ENCODE peak calls at places on chromosomes 11 and 22, in five cellular contexts. One of them, this sample, is unnamed.

GRCh38 chr11:12410006-12410728 is 32.8 kb downstream of the PARVA start:
- DNase-seq in left colon: no peak
- DNase-seq in natural killer cell: no peak
- DNase-seq in Kasumi-1: no peak
- DNase-seq in NCI-H748 treated with DMSO at 0.1 percent for 48 hours: no peak
- DNase-seq in this sample: no peak

GRCh38 chr22:34111210-34111824 is 191.0 kb upstream of the LARGE1 start:
- DNase-seq in left colon: peak
- DNase-seq in natural killer cell: no peak
- DNase-seq in Kasumi-1: peak
- DNase-seq in NCI-H748 treated with DMSO at 0.1 percent for 48 hours: no peak
- DNase-seq in this sample: peak

GRCh38 chr22:25751174-25751581 is 9.2 kb downstream of the MYO18B start:
- DNase-seq in left colon: no peak
- DNase-seq in natural killer cell: no peak
- DNase-seq in Kasumi-1: no peak
- DNase-seq in NCI-H748 treated with DMSO at 0.1 percent for 48 hours: no peak
- DNase-seq in this sample: no peak

GRCh38 chr22:46612904-46613605 is 7.1 kb upstream of the GRAMD4 start:
- DNase-seq in left colon: peak
- DNase-seq in natural killer cell: peak
- DNase-seq in Kasumi-1: no peak
- DNase-seq in NCI-H748 treated with DMSO at 0.1 percent for 48 hours: no peak
- DNase-seq in this sample: no peak

GRCh38 chr11:3803726-3804510 is 4.4 kb upstream of the PGAP2 start:
- DNase-seq in left colon: no peak
- DNase-seq in natural killer cell: no peak
- DNase-seq in Kasumi-1: no peak
- DNase-seq in NCI-H748 treated with DMSO at 0.1 percent for 48 hours: no peak
- DNase-seq in this sample: no peak

GRCh38 chr22:19853058-19853878 is 1.4 kb downstream of the GNB1L start:
- DNase-seq in left colon: no peak
- DNase-seq in natural killer cell: no peak
- DNase-seq in Kasumi-1: no peak
- DNase-seq in NCI-H748 treated with DMSO at 0.1 percent for 48 hours: no peak
- DNase-seq in this sample: no peak

GRCh38 chr11:47185305-47186075 is 744 bp downstream of the PACSIN3 start:
- DNase-seq in left colon: peak
- DNase-seq in natural killer cell: no peak
- DNase-seq in Kasumi-1: peak
- DNase-seq in NCI-H748 treated with DMSO at 0.1 percent for 48 hours: no peak
- DNase-seq in this sample: peak

GRCh38 chr11:80371931-80372330 is 931.1 kb upstream of the TENM4 start:
- DNase-seq in left colon: no peak
- DNase-seq in natural killer cell: no peak
- DNase-seq in Kasumi-1: no peak
- DNase-seq in NCI-H748 treated with DMSO at 0.1 percent for 48 hours: no peak
- DNase-seq in this sample: no peak

GRCh38 chr11:59532620-59533019 is 21.3 kb downstream of the OR4D9 start:
- DNase-seq in left colon: no peak
- DNase-seq in natural killer cell: no peak
- DNase-seq in Kasumi-1: no peak
- DNase-seq in NCI-H748 treated with DMSO at 0.1 percent for 48 hours: no peak
- DNase-seq in this sample: no peak

GRCh38 chr11:123580557-123581275 is 73.7 kb downstream of the SCN3B start:
- DNase-seq in left colon: peak
- DNase-seq in natural killer cell: peak
- DNase-seq in Kasumi-1: peak
- DNase-seq in NCI-H748 treated with DMSO at 0.1 percent for 48 hours: peak
- DNase-seq in this sample: peak

GRCh38 chr11:60987577-60988277 is 16.2 kb downstream of the CD6 start:
- DNase-seq in left colon: no peak
- DNase-seq in natural killer cell: no peak
- DNase-seq in Kasumi-1: no peak
- DNase-seq in NCI-H748 treated with DMSO at 0.1 percent for 48 hours: no peak
- DNase-seq in this sample: no peak

GRCh38 chr22:38317995-38318715 is 922 bp upstream of the CSNK1E start:
- DNase-seq in left colon: peak
- DNase-seq in natural killer cell: no peak
- DNase-seq in Kasumi-1: peak
- DNase-seq in NCI-H748 treated with DMSO at 0.1 percent for 48 hours: peak
- DNase-seq in this sample: no peak

GRCh38 chr11:94032066-94032465 is 10.9 kb downstream of the HEPHL1 start:
- DNase-seq in left colon: no peak
- DNase-seq in natural killer cell: no peak
- DNase-seq in Kasumi-1: no peak
- DNase-seq in NCI-H748 treated with DMSO at 0.1 percent for 48 hours: no peak
- DNase-seq in this sample: no peak

GRCh38 chr22:42820075-42820763 is 36.9 kb downstream of the ARFGAP3 start:
- DNase-seq in left colon: no peak
- DNase-seq in natural killer cell: no peak
- DNase-seq in Kasumi-1: peak
- DNase-seq in NCI-H748 treated with DMSO at 0.1 percent for 48 hours: peak
- DNase-seq in this sample: no peak

GRCh38 chr11:30326911-30327310 is 4.0 kb downstream of the ARL14EP start:
- DNase-seq in left colon: no peak
- DNase-seq in natural killer cell: no peak
- DNase-seq in Kasumi-1: no peak
- DNase-seq in NCI-H748 treated with DMSO at 0.1 percent for 48 hours: no peak
- DNase-seq in this sample: no peak

GRCh38 chr11:97739892-97740782 is 1280.6 kb upstream of the CNTN5 start:
- DNase-seq in left colon: no peak
- DNase-seq in natural killer cell: no peak
- DNase-seq in Kasumi-1: no peak
- DNase-seq in NCI-H748 treated with DMSO at 0.1 percent for 48 hours: peak
- DNase-seq in this sample: no peak

GRCh38 chr11:109858152-109858551 is 235.0 kb upstream of the ZC3H12C start:
- DNase-seq in left colon: no peak
- DNase-seq in natural killer cell: no peak
- DNase-seq in Kasumi-1: no peak
- DNase-seq in NCI-H748 treated with DMSO at 0.1 percent for 48 hours: no peak
- DNase-seq in this sample: no peak

GRCh38 chr11:59822989-59823566 is 12.5 kb upstream of the MRPL16 start:
- DNase-seq in left colon: peak
- DNase-seq in natural killer cell: no peak
- DNase-seq in Kasumi-1: peak
- DNase-seq in NCI-H748 treated with DMSO at 0.1 percent for 48 hours: peak
- DNase-seq in this sample: peak

GRCh38 chr22:24392218-24392931 is 35.0 kb upstream of the ADORA2A start:
- DNase-seq in left colon: no peak
- DNase-seq in natural killer cell: no peak
- DNase-seq in Kasumi-1: no peak
- DNase-seq in NCI-H748 treated with DMSO at 0.1 percent for 48 hours: peak
- DNase-seq in this sample: no peak

GRCh38 chr11:67045314-67045713 is 11.3 kb upstream of the RHOD start:
- DNase-seq in left colon: no peak
- DNase-seq in natural killer cell: no peak
- DNase-seq in Kasumi-1: no peak
- DNase-seq in NCI-H748 treated with DMSO at 0.1 percent for 48 hours: no peak
- DNase-seq in this sample: no peak

GRCh38 chr22:36871669-36872081 is 10.9 kb downstream of the NCF4 start:
- DNase-seq in left colon: no peak
- DNase-seq in natural killer cell: no peak
- DNase-seq in Kasumi-1: no peak
- DNase-seq in NCI-H748 treated with DMSO at 0.1 percent for 48 hours: no peak
- DNase-seq in this sample: no peak

GRCh38 chr11:11659567-11660341 is 37.9 kb upstream of the GALNT18 start:
- DNase-seq in left colon: no peak
- DNase-seq in natural killer cell: no peak
- DNase-seq in Kasumi-1: peak
- DNase-seq in NCI-H748 treated with DMSO at 0.1 percent for 48 hours: no peak
- DNase-seq in this sample: no peak

GRCh38 chr11:71140206-71140919 is 112.0 kb downstream of the SHANK2 start:
- DNase-seq in left colon: no peak
- DNase-seq in natural killer cell: no peak
- DNase-seq in Kasumi-1: no peak
- DNase-seq in NCI-H748 treated with DMSO at 0.1 percent for 48 hours: no peak
- DNase-seq in this sample: peak

GRCh38 chr11:66126808-66127555 is 56.9 kb downstream of the PACS1 start:
- DNase-seq in left colon: peak
- DNase-seq in natural killer cell: peak
- DNase-seq in Kasumi-1: peak
- DNase-seq in NCI-H748 treated with DMSO at 0.1 percent for 48 hours: no peak
- DNase-seq in this sample: peak

GRCh38 chr22:47042861-47043496 is 280.5 kb downstream of the TBC1D22A start:
- DNase-seq in left colon: no peak
- DNase-seq in natural killer cell: no peak
- DNase-seq in Kasumi-1: no peak
- DNase-seq in NCI-H748 treated with DMSO at 0.1 percent for 48 hours: no peak
- DNase-seq in this sample: no peak

GRCh38 chr11:12508151-12508740 is 130.9 kb downstream of the PARVA start:
- DNase-seq in left colon: peak
- DNase-seq in natural killer cell: no peak
- DNase-seq in Kasumi-1: no peak
- DNase-seq in NCI-H748 treated with DMSO at 0.1 percent for 48 hours: no peak
- DNase-seq in this sample: no peak

GRCh38 chr11:9316334-9316733 is 1.9 kb upstream of the TMEM41B start:
- DNase-seq in left colon: no peak
- DNase-seq in natural killer cell: no peak
- DNase-seq in Kasumi-1: no peak
- DNase-seq in NCI-H748 treated with DMSO at 0.1 percent for 48 hours: no peak
- DNase-seq in this sample: no peak

GRCh38 chr11:32434387-32435151 is 770 bp downstream of the WT1 start:
- DNase-seq in left colon: no peak
- DNase-seq in natural killer cell: no peak
- DNase-seq in Kasumi-1: peak
- DNase-seq in NCI-H748 treated with DMSO at 0.1 percent for 48 hours: no peak
- DNase-seq in this sample: no peak

GRCh38 chr11:284081-285020 is 4.6 kb upstream of the PGGHG start:
- DNase-seq in left colon: peak
- DNase-seq in natural killer cell: peak
- DNase-seq in Kasumi-1: no peak
- DNase-seq in NCI-H748 treated with DMSO at 0.1 percent for 48 hours: no peak
- DNase-seq in this sample: no peak

GRCh38 chr11:132746305-132746704 is 786.0 kb downstream of the OPCML start:
- DNase-seq in left colon: no peak
- DNase-seq in natural killer cell: no peak
- DNase-seq in Kasumi-1: no peak
- DNase-seq in NCI-H748 treated with DMSO at 0.1 percent for 48 hours: no peak
- DNase-seq in this sample: no peak

GRCh38 chr22:27107824-27108223 is 450.4 kb downstream of the MIAT start:
- DNase-seq in left colon: peak
- DNase-seq in natural killer cell: no peak
- DNase-seq in Kasumi-1: no peak
- DNase-seq in NCI-H748 treated with DMSO at 0.1 percent for 48 hours: no peak
- DNase-seq in this sample: peak

GRCh38 chr11:56852131-56852530 is 103.6 kb upstream of the OR9G4 start:
- DNase-seq in left colon: no peak
- DNase-seq in natural killer cell: no peak
- DNase-seq in Kasumi-1: no peak
- DNase-seq in NCI-H748 treated with DMSO at 0.1 percent for 48 hours: no peak
- DNase-seq in this sample: no peak

This sample was measured in NCI-H1105.